ENCODE peak calls at places on chromosome 18, in six cellular contexts. S, W, K, C, D and A are unnamed samples.
A peak's percentile ranks its signal among the peaks of the same experiment; 100 is the strongest.

GRCh38 chr18:37564796-37565137 is 831 bp downstream of the CELF4 start:
- DNase-seq in K (no peak), S (no peak), W (no peak), C (no peak), D (peak; percentile 77), A (no peak)

GRCh38 chr18:76274470-76275289 is 220.4 kb downstream of the ZNF516 start:
- DNase-seq in K (no peak), W (no peak), S (no peak), C (peak; percentile 8), D (no peak), A (no peak)

GRCh38 chr18:24631238-24632025 is 171.0 kb downstream of the HRH4 start:
- DNase-seq in D (no peak), K (no peak), S (no peak), W (no peak), C (no peak), A (no peak)

GRCh38 chr18:839224-840079 is 27.4 kb upstream of the YES1 start:
- DNase-seq in D (peak; percentile 94), C (peak; percentile 81), K (peak; percentile 85), S (peak; percentile 86), W (peak; percentile 45), A (peak; percentile 79)

GRCh38 chr18:12679183-12679786 is 21.4 kb upstream of the SPIRE1 start:
- DNase-seq in W (no peak), S (no peak), D (peak; percentile 79), K (peak; percentile 83), C (no peak), A (peak; percentile 23)

GRCh38 chr18:28015671-28016070 is 161.3 kb downstream of the CDH2 start:
- DNase-seq in C (no peak), W (no peak), K (no peak), D (no peak), S (no peak), A (no peak)

GRCh38 chr18:45290364-45290763 is 324.9 kb upstream of the SLC14A2 start:
- DNase-seq in D (no peak), C (no peak), W (no peak), S (no peak), K (no peak), A (no peak)

GRCh38 chr18:50138181-50139064 is 56.5 kb downstream of the MYO5B start:
- DNase-seq in W (no peak), D (no peak), S (no peak), C (no peak), K (no peak), A (no peak)

GRCh38 chr18:35580748-35581534 is 599 bp upstream of the GALNT1 start:
- DNase-seq in W (peak; percentile 7), K (peak; percentile 78), D (peak; percentile 93), S (peak; percentile 27), C (peak; percentile 77), A (peak; percentile 55)

GRCh38 chr18:67531929-67532328 is 15.4 kb upstream of the DSEL start:
- DNase-seq in D (no peak), W (no peak), K (no peak), C (no peak), S (no peak), A (no peak)

GRCh38 chr18:46793565-46793964 is 36.7 kb upstream of the ST8SIA5 start:
- DNase-seq in C (no peak), W (no peak), D (no peak), S (no peak), K (no peak), A (peak; percentile 3)

GRCh38 chr18:68035709-68036522 is 519.4 kb upstream of the DSEL start:
- DNase-seq in W (no peak), S (no peak), K (no peak), C (no peak), D (no peak), A (no peak)

GRCh38 chr18:73511751-73512525 is 635.7 kb downstream of the FBXO15 start:
- DNase-seq in S (no peak), K (no peak), C (no peak), D (no peak), W (peak; percentile 39), A (no peak)

GRCh38 chr18:51321696-51322095 is 124.2 kb upstream of the MEX3C start:
- DNase-seq in W (no peak), S (peak; percentile 74), D (no peak), K (no peak), C (no peak), A (peak; percentile 90)

GRCh38 chr18:46705521-46705920 is 48.5 kb upstream of the LOXHD1 start:
- DNase-seq in W (no peak), S (no peak), D (no peak), K (no peak), C (no peak), A (no peak)

GRCh38 chr18:25244170-25244569 is 107.8 kb downstream of the ZNF521 start:
- DNase-seq in S (no peak), K (no peak), D (no peak), C (no peak), W (no peak), A (no peak)

GRCh38 chr18:74316257-74317180 is 880 bp downstream of the C18orf63 start:
- DNase-seq in C (no peak), S (peak; percentile 13), K (no peak), D (no peak), W (peak; percentile 69), A (peak; percentile 64)

GRCh38 chr18:3037423-3037915 is 24.5 kb upstream of the LPIN2 start:
- DNase-seq in D (no peak), S (peak; percentile 77), W (peak; percentile 55), K (no peak), C (peak; percentile 48), A (peak; percentile 87)

GRCh38 chr18:79512461-79513380 is 117.0 kb downstream of the NFATC1 start:
- DNase-seq in K (peak; percentile 57), D (peak; percentile 74), C (no peak), S (no peak), W (no peak), A (no peak)

DNA sequence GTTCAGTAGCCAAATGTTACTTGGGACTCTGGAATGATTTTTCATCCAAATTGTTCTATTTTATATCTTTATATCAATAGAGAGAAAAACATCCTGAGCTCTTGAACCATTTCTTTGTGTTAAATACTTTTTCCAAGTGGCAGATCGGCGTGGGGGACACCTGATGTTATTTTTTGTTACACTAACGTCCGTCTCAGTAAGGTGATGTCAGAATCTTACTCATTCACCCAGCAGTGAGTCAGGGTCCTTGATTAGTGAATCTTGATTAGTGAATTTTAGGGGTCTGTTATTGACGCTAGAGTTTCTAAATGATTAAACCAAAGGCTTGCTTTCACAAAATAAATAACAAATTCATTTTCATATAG is 1.7 kb downstream of the MIB1 start:
- DNase-seq in W (no peak), S (no peak), K (no peak), D (no peak), C (no peak), A (peak; percentile 30)
- TF ChIP-seq CTCF in W (no peak), S (no peak), K (no peak), D (no peak), C (no peak), A (no peak)

GRCh38 chr18:48052291-48052840 is 121.9 kb upstream of the SMAD2 start:
- DNase-seq in C (no peak), K (no peak), W (no peak), S (no peak), D (peak; percentile 27), A (no peak)
- TF ChIP-seq CTCF in C (no peak), K (no peak), W (no peak), S (no peak), D (no peak), A (no peak)

GRCh38 chr18:60411715-60412114 is 39.1 kb upstream of the MC4R start:
- DNase-seq in C (no peak), S (no peak), D (no peak), K (no peak), W (no peak), A (peak; percentile 20)

GRCh38 chr18:60417946-60418345 is 45.4 kb upstream of the MC4R start:
- DNase-seq in W (no peak), K (no peak), D (no peak), S (no peak), C (no peak), A (no peak)

GRCh38 chr18:60413944-60414547 is 41.5 kb upstream of the MC4R start:
- DNase-seq in D (no peak), S (no peak), W (no peak), C (no peak), K (no peak), A (peak; percentile 20)
- TF ChIP-seq CTCF in D (peak; percentile 25), S (peak; percentile 33), W (peak; percentile 61), C (peak; percentile 61), K (no peak), A (peak; percentile 51)

GRCh38 chr18:30088238-30088637 is 954.3 kb downstream of the DSC3 start:
- DNase-seq in S (no peak), D (no peak), K (no peak), W (no peak), C (no peak), A (no peak)

GRCh38 chr18:30094556-30094955 is 948.0 kb downstream of the DSC3 start:
- DNase-seq in D (no peak), S (peak; percentile 24), C (no peak), W (no peak), K (no peak), A (peak; percentile 40)

DNA sequence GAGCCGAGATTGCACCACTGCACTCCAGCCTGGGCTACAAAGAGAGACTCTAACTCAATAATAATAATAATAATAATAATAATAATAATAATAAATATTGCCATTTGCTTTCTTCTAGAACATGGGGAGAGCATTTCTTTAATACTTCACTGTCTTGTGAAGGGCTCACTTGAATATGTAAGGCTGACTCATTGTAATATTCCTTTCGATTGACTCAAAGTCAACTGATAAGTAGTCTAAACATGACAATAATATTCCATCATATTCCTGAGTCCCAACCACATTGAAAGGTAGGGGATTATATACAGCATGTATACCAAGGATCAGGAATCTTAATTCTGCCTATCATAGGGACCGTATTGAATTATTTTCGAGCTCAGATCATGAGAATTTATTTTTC is 949.2 kb downstream of the DSC3 start:
- DNase-seq in S (no peak), K (no peak), D (no peak), C (no peak), W (no peak), A (no peak)
- TF ChIP-seq CTCF in S (no peak), K (no peak), D (no peak), C (no peak), W (no peak), A (no peak)

GRCh38 chr18:58321986-58322385 is 278.0 kb downstream of the NEDD4L start:
- DNase-seq in S (peak; percentile 64), D (no peak), W (no peak), K (peak; percentile 68), C (no peak), A (peak; percentile 91)
- TF ChIP-seq CTCF in S (peak; percentile 74), D (peak; percentile 39), W (peak; percentile 61), K (peak; percentile 34), C (peak; percentile 61), A (peak; percentile 48)

DNA sequence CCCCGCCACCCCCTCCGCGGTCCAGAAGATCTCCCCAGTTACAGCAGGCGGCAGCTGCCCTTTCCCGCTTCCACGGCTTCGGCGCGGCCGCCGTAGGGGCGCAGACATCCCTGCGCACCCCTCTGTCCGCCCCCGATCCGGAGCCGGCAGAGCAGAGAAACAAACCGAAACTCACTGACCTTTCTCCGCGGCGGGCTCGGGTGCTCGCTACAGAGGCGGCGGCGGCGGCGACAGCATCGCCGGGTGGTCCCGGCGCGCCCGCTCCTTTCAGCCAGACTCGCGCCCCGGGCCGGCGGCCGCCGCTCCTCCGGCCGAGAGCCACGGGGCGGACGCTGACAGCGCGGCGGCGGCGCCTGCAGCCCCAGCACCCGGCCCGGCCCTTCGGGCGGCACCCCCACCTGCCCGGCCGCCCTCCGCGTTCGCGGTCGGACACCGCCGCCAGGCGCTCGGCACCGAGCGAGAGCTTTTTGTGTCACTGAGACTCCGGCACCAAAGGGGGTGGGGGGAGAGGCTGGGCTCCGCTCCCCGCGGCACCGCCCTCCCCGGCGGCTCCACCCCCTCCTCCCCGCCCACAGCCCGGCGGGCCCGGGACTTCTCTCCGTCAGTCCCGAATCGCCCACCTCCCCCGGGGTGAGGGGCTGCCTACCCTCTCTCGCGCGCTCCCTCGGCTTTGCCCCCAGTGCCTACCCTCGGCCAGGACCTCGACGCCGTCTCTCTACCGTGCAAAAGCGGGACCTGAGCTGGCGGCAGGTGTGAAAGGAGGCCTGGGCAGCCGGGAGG is 1.4 kb upstream of the RNF152 start:
- DNase-seq in W (no peak), S (peak; percentile 73), K (peak; percentile 93), D (peak; percentile 87), C (peak; percentile 66), A (peak; percentile 78)
- TF ChIP-seq CTCF in W (peak; percentile 24), S (peak; percentile 18), K (peak; percentile 50), D (no peak), C (peak; percentile 15), A (peak; percentile 27)